ENCODE peak calls at places on chromosomes 2 and 18, in seven cellular contexts. N is hepatocyte, C is GM23338, D is HCT116, I is GM23248, S is MM.1S, Y is SK-N-SH. Q is an unnamed sample. For H3K36me3, the result is how much of the 10 kb centered on the place peaks cover.

GRCh38 chr2:53202063-53202462 is 565.5 kb upstream of the CHAC2 start:
- DNase-seq in N (peak), I (peak), C (peak), Y (no peak), S (no peak), D (peak), Q (no peak)

GRCh38 chr2:45771251-45771650 is 119.8 kb downstream of the PRKCE start:
- DNase-seq in N (peak), C (peak), D (no peak), Y (peak), S (no peak), I (peak), Q (no peak)

GRCh38 chr2:136381722-136382633 is 264.0 kb upstream of the CXCR4 start:
- DNase-seq in I (no peak), S (peak), N (no peak), D (no peak), C (no peak), Y (no peak), Q (peak)

GRCh38 chr2:53768233-53768542 is 584 bp downstream of the CHAC2 start:
- DNase-seq in D (no peak), S (no peak), N (peak), I (no peak), Y (no peak), C (peak), Q (peak)

GRCh38 chr18:28071199-28071598 is 105.7 kb downstream of the CDH2 start:
- DNase-seq in Y (no peak), S (no peak), I (no peak), N (no peak), C (no peak), D (no peak), Q (no peak)

GRCh38 chr18:79616651-79617518 is 62.7 kb upstream of the CTDP1 start:
- DNase-seq in I (peak), D (no peak), Y (no peak), S (no peak), C (peak), N (peak), Q (no peak)

GRCh38 chr2:69992310-69993047 is 31.0 kb upstream of the ASPRV1 start:
- DNase-seq in S (no peak), N (no peak), Y (no peak), D (no peak), I (no peak), C (no peak), Q (no peak)

GRCh38 chr2:61426267-61426897 is 44.5 kb downstream of the USP34 start:
- DNase-seq in S (peak), D (peak), Y (peak), N (peak), C (peak), I (peak), Q (peak)

GRCh38 chr2:37284386-37284785 is 40.2 kb downstream of the PRKD3 start:
- DNase-seq in D (no peak), N (no peak), C (no peak), S (no peak), Y (no peak), I (peak), Q (no peak)

GRCh38 chr2:70643715-70644114 is 90.1 kb upstream of the TGFA start:
- DNase-seq in N (no peak), I (peak), Y (peak), C (peak), S (peak), D (peak), Q (peak)

GRCh38 chr2:96913398-96914202 is 43.7 kb upstream of the SEMA4C start:
- DNase-seq in D (no peak), I (no peak), Y (no peak), S (no peak), N (no peak), C (no peak), Q (no peak)

GRCh38 chr2:240326246-240326645 is 109.2 kb upstream of the GPC1 start:
- DNase-seq in S (no peak), N (no peak), C (no peak), Y (no peak), D (no peak), I (peak), Q (no peak)

GRCh38 chr2:219681301-219682290 is 54.2 kb downstream of the SLC4A3 start:
- DNase-seq in C (no peak), Y (no peak), D (no peak), S (no peak), N (no peak), I (peak), Q (no peak)

GRCh38 chr2:68302281-68302680 is 17.5 kb downstream of the CNRIP1 start:
- DNase-seq in Y (peak), C (no peak), N (no peak), D (no peak), S (no peak), I (peak), Q (no peak)

GRCh38 chr2:146527166-146527565 is 1317.7 kb upstream of the ACVR2A start:
- DNase-seq in Y (no peak), C (no peak), N (no peak), S (no peak), I (peak), D (no peak), Q (no peak)

GRCh38 chr2:30958571-30959220 is 151.4 kb upstream of the CAPN13 start:
- DNase-seq in S (no peak), Y (no peak), D (no peak), I (no peak), C (peak), N (no peak), Q (no peak)

GRCh38 chr18:59468821-59469220 is 109.8 kb upstream of the LMAN1 start:
- DNase-seq in D (no peak), S (no peak), N (no peak), I (no peak), Y (no peak), C (no peak), Q (no peak)

GRCh38 chr2:232441147-232441651 is 14.8 kb upstream of the ALPI start:
- DNase-seq in C (no peak), Y (peak), S (no peak), D (no peak), I (no peak), N (no peak), Q (no peak)

GRCh38 chr2:64330691-64331429 is 123.1 kb upstream of the LGALSL start:
- DNase-seq in I (peak), D (peak), Y (peak), C (peak), N (peak), S (peak), Q (peak)

GRCh38 chr18:75727479-75727878 is 300.0 kb upstream of the SMIM21 start:
- DNase-seq in C (peak), N (peak), D (peak), Y (peak), I (peak), S (no peak), Q (peak)

GRCh38 chr2:185607943-185608342 is 130.7 kb upstream of the FSIP2 start:
- DNase-seq in S (no peak), D (no peak), N (no peak), I (no peak), Y (no peak), C (no peak), Q (no peak)

GRCh38 chr2:132560562-132560961 is 109.4 kb downstream of the LYPD1 start:
- DNase-seq in Y (no peak), S (no peak), N (no peak), C (no peak), D (no peak), I (no peak), Q (no peak)

GRCh38 chr2:36357506-36358316 is 2.1 kb downstream of the CRIM1 start:
- DNase-seq in N (peak), C (peak), Y (peak), S (no peak), D (peak), I (peak), Q (peak)

GRCh38 chr18:32777049-32777448 is 4.2 kb upstream of the KLHL14 start:
- DNase-seq in Y (no peak), I (peak), C (no peak), N (peak), D (no peak), S (no peak), Q (no peak)

GRCh38 chr2:157875720-157876065 is 437 bp downstream of the ACVR1 start:
- DNase-seq in D (no peak), N (peak), C (peak), S (peak), Y (no peak), I (peak), Q (no peak)

GRCh38 chr2:162926501-162926900 is 87.9 kb upstream of the KCNH7 start:
- DNase-seq in S (no peak), C (no peak), Y (no peak), D (peak), N (no peak), I (peak), Q (no peak)

GRCh38 chr2:218981390-218982311 is 3.3 kb downstream of the FEV start:
- DNase-seq in I (peak), N (peak), D (no peak), C (peak), S (peak), Y (peak), Q (no peak)

GRCh38 chr2:11187733-11188132 is 32.5 kb downstream of the SLC66A3 start:
- DNase-seq in C (no peak), D (no peak), N (no peak), S (no peak), Y (no peak), I (no peak), Q (no peak)
- H3K36me3 ChIP-seq in C (under half), D (under half), N (under half), S (under half), Y (half or more), I (under half), Q (under half)

GRCh38 chr2:121185571-121186074 is 99.4 kb downstream of the TFCP2L1 start:
- DNase-seq in S (no peak), D (peak), I (peak), C (no peak), N (no peak), Y (no peak), Q (no peak)
- TF ChIP-seq EZH2phosphoT487 in S (no peak), D (no peak), I (no peak), C (no peak), N (no peak), Y (no peak), Q (no peak)

GRCh38 chr18:13826209-13826608 is 2.3 kb downstream of the MC5R start:
- DNase-seq in D (no peak), I (no peak), C (no peak), Y (no peak), S (no peak), N (no peak), Q (no peak)

GRCh38 chr18:13823707-13824395 is at the start of gene MC5R:
- DNase-seq in C (peak), I (peak), N (peak), D (no peak), Y (peak), S (peak), Q (peak)
- H3K4me3 ChIP-seq in C (peak), I (peak), N (peak), D (peak), Y (peak), S (peak), Q (peak)

GRCh38 chr2:43889416-43889815 is 50.6 kb downstream of the ABCG8 start:
- DNase-seq in I (no peak), Y (no peak), N (no peak), S (no peak), D (no peak), C (no peak), Q (no peak)

GRCh38 chr2:43894743-43895142 is 56.0 kb downstream of the ABCG8 start:
- DNase-seq in C (no peak), Y (no peak), N (no peak), I (no peak), S (no peak), D (no peak), Q (no peak)

GRCh38 chr2:43887176-43887575 is 48.4 kb downstream of the ABCG8 start:
- DNase-seq in C (no peak), Y (no peak), S (no peak), I (no peak), N (no peak), D (no peak), Q (no peak)

GRCh38 chr2:43885233-43885632 is 46.5 kb downstream of the ABCG8 start:
- DNase-seq in Y (no peak), C (no peak), N (no peak), D (no peak), I (no peak), S (no peak), Q (no peak)

DNA sequence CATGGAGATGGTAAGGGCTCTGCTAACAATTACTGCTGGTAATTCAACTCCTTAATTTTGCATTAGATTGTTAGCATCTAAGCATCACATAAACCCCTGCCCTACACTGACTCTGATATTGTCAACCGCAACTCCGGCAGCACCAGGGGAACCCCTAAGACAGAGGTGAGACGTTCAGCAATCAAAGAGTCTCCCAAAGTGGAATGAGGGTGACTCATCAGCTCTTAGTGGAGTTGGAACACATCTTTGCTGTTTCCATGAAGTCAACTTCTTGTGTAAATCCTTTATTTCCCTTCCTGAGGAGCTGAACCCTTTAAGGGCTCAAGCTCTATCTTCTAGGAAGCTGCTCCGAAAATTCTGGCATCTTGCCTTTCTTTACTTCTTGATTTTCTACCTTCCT is 52.1 kb downstream of the ABCG8 start:
- DNase-seq in C (no peak), N (no peak), Y (no peak), S (no peak), D (no peak), I (peak), Q (no peak)
- H3K36me3 ChIP-seq in C (half or more), N (under half), Y (half or more), S (under half), D (half or more), I (half or more), Q (half or more)

DNA sequence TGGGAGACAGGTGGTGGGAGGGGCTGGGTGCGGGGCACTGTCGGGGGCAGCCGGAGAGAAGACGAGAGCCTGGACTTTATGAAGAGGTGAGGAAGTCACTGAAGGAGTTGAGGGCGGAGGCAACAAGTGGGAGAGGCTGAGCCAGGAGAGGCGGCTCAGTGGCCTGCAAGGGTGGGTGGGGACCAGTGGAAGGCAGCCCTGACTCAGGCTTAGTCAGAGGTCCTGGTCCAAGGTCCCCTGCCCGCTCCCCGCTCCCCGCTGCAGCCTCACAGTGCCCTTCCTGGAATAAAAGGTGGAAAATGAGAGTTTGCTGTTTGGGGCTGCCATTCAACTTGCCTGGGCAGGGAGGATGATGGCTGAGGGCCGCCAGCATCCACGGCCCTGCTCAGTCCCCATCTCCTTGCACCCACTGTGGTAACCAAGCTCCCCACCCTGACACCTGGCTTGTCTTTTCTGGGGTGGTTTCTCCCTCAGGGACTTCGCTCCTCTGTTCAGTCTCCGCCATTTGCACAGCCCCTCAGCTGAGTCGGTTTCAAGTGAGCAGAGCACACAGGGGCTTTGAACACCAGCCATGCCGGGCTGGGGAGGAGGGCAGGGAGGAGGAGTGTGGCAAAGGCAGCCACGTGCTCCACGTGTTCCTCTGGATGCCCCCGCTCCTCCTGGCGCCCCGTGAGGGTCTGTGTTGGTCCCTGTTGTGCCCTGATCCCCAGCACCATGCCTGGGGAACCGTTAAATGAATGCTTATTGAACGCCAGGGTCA is 13.7 kb upstream of the RALB start:
- DNase-seq in S (no peak), C (no peak), N (peak), I (peak), Y (no peak), D (peak), Q (no peak)
- TF ChIP-seq EZH2phosphoT487 in S (no peak), C (no peak), N (no peak), I (no peak), Y (no peak), D (no peak), Q (no peak)

GRCh38 chr2:178478102-178478441 is 328 bp downstream of the FKBP7 start:
- DNase-seq in Y (no peak), S (no peak), D (no peak), C (peak), N (peak), I (peak), Q (peak)
- H3K4me3 ChIP-seq in Y (peak), S (peak), D (peak), C (peak), N (peak), I (peak), Q (peak)

DNA sequence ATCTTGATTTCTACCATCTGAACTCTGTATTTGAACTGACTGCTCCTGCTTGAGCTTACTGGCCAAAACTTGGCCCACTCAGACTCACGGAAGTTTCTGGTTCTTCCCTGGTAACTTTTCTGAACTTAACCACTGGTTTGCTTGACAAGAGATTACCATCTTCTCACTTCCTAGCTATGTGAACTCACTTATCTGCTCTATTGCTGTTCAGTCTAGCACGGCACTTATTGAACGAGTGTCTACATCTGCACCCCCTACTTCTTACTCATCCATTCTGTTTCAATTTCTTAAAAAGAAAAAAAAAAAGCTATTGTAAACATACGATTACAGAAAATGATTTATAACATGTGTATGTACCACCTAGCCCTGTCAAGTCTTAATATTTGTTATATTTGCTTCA is 9.0 kb downstream of the CKAP2L start:
- DNase-seq in D (no peak), C (no peak), N (no peak), Y (no peak), S (no peak), I (no peak), Q (no peak)
- H3K36me3 ChIP-seq in D (half or more), C (under half), N (under half), Y (half or more), S (under half), I (under half), Q (half or more)

DNA sequence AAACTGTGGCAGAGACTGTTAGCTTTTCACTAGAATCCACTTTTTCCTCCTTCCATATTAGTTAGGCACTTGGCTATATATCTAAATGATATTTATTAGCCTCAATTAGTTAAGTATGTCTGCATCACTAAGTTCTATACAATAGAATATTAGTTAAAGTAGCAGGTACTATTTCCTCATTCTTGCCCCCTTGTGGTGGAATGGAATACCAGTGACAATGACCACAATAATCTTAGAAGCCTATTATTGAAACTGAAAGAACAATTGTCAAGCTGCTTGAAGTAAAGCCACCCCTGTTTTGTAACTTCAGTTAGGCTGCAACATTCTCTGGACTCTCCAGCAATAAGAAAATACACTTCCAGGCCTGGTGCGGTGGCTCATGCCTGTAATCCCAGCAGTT is 476.3 kb upstream of the VWC2L start:
- DNase-seq in C (peak), D (no peak), I (peak), Y (peak), S (peak), N (peak), Q (peak)
- TF ChIP-seq EZH2phosphoT487 in C (no peak), D (no peak), I (no peak), Y (no peak), S (no peak), N (no peak), Q (no peak)

DNA sequence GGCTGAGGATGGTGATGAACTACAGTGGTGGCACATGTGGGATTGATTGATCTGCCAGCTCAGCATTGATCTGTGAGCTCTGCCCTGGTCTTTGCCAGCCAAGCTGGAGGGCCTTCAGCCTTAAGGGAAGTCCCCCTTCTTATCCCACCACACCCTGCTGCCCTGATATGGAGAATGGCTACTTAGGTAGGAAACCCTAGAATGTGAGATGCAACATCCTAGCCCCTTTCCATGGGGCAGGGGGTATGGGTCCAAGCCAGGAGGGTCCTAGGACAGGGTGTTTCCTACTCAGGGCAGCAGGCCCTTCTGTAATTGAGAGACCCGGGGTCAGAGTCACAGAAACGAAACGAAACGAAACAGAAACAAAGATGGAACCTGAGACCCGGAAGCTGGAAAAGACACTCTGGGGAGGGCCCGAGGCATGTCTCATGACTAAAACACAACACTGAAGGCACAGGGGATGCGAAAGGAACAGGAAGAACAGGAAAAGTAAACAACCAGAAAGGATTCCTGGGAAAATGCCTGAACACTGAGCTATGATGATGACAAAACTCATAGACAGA is 16.9 kb upstream of the SULT1C2 start:
- DNase-seq in I (peak), C (no peak), N (no peak), S (no peak), D (no peak), Y (no peak), Q (no peak)
- H3K4me3 ChIP-seq in I (peak), C (no peak), N (no peak), S (no peak), D (no peak), Y (no peak), Q (no peak)

Q was measured in OCI-LY7.